ENCODE peak calls at places on chromosome 16, in seven cellular contexts. One of them, this sample, is unnamed.

GRCh38 chr16:66207139-66207863 is 159.2 kb upstream of the CDH5 start:
- DNase-seq in cardiac muscle cell: peak
- DNase-seq in NCI-H510A treated with DMSO at 0.1 percent for 48 hours: peak
- DNase-seq in lung microvascular endothelial cell: no peak
- DNase-seq in hepatic stellate cell: no peak
- DNase-seq in PC-9: no peak
- DNase-seq in mammary epithelial cell: no peak
- DNase-seq in this sample: no peak

GRCh38 chr16:22353933-22354541 is 20.4 kb downstream of the CDR2 start:
- DNase-seq in cardiac muscle cell: no peak
- DNase-seq in NCI-H510A treated with DMSO at 0.1 percent for 48 hours: no peak
- DNase-seq in lung microvascular endothelial cell: no peak
- DNase-seq in hepatic stellate cell: no peak
- DNase-seq in PC-9: no peak
- DNase-seq in mammary epithelial cell: no peak
- DNase-seq in this sample: no peak

GRCh38 chr16:11308493-11309283 is 27.6 kb upstream of the PRM1 start:
- DNase-seq in cardiac muscle cell: no peak
- DNase-seq in NCI-H510A treated with DMSO at 0.1 percent for 48 hours: peak
- DNase-seq in lung microvascular endothelial cell: no peak
- DNase-seq in hepatic stellate cell: no peak
- DNase-seq in PC-9: no peak
- DNase-seq in mammary epithelial cell: no peak
- DNase-seq in this sample: no peak

GRCh38 chr16:28168991-28169554 is 42.7 kb downstream of the XPO6 start:
- DNase-seq in cardiac muscle cell: no peak
- DNase-seq in NCI-H510A treated with DMSO at 0.1 percent for 48 hours: no peak
- DNase-seq in lung microvascular endothelial cell: no peak
- DNase-seq in hepatic stellate cell: no peak
- DNase-seq in PC-9: peak
- DNase-seq in mammary epithelial cell: no peak
- DNase-seq in this sample: no peak

GRCh38 chr16:69918241-69918640 is 32.9 kb upstream of the CLEC18A start:
- DNase-seq in cardiac muscle cell: peak
- DNase-seq in NCI-H510A treated with DMSO at 0.1 percent for 48 hours: no peak
- DNase-seq in lung microvascular endothelial cell: no peak
- DNase-seq in hepatic stellate cell: no peak
- DNase-seq in PC-9: no peak
- DNase-seq in mammary epithelial cell: no peak
- DNase-seq in this sample: no peak

GRCh38 chr16:66150691-66151090 is 215.8 kb upstream of the CDH5 start:
- DNase-seq in cardiac muscle cell: peak
- DNase-seq in NCI-H510A treated with DMSO at 0.1 percent for 48 hours: no peak
- DNase-seq in lung microvascular endothelial cell: no peak
- DNase-seq in hepatic stellate cell: no peak
- DNase-seq in PC-9: no peak
- DNase-seq in mammary epithelial cell: no peak
- DNase-seq in this sample: no peak

GRCh38 chr16:74622005-74622404 is 15.1 kb upstream of the GLG1 start:
- DNase-seq in cardiac muscle cell: no peak
- DNase-seq in NCI-H510A treated with DMSO at 0.1 percent for 48 hours: no peak
- DNase-seq in lung microvascular endothelial cell: no peak
- DNase-seq in hepatic stellate cell: no peak
- DNase-seq in PC-9: no peak
- DNase-seq in mammary epithelial cell: no peak
- DNase-seq in this sample: no peak

GRCh38 chr16:1678500-1679098 is 520 bp downstream of the JPT2 start:
- DNase-seq in cardiac muscle cell: peak
- DNase-seq in NCI-H510A treated with DMSO at 0.1 percent for 48 hours: peak
- DNase-seq in lung microvascular endothelial cell: peak
- DNase-seq in hepatic stellate cell: peak
- DNase-seq in PC-9: no peak
- DNase-seq in mammary epithelial cell: peak
- DNase-seq in this sample: no peak

GRCh38 chr16:55324491-55325447 is 766 bp downstream of the IRX6 start:
- DNase-seq in cardiac muscle cell: no peak
- DNase-seq in NCI-H510A treated with DMSO at 0.1 percent for 48 hours: peak
- DNase-seq in lung microvascular endothelial cell: no peak
- DNase-seq in hepatic stellate cell: no peak
- DNase-seq in PC-9: no peak
- DNase-seq in mammary epithelial cell: peak
- DNase-seq in this sample: peak

GRCh38 chr16:71894229-71894920 is 956 bp upstream of the IST1 start:
- DNase-seq in cardiac muscle cell: peak
- DNase-seq in NCI-H510A treated with DMSO at 0.1 percent for 48 hours: peak
- DNase-seq in lung microvascular endothelial cell: peak
- DNase-seq in hepatic stellate cell: peak
- DNase-seq in PC-9: peak
- DNase-seq in mammary epithelial cell: peak
- DNase-seq in this sample: peak

GRCh38 chr16:48158296-48158695 is 2.5 kb upstream of the ABCC12 start:
- DNase-seq in cardiac muscle cell: peak
- DNase-seq in NCI-H510A treated with DMSO at 0.1 percent for 48 hours: no peak
- DNase-seq in lung microvascular endothelial cell: peak
- DNase-seq in hepatic stellate cell: no peak
- DNase-seq in PC-9: peak
- DNase-seq in mammary epithelial cell: peak
- DNase-seq in this sample: peak

GRCh38 chr16:64657316-64658011 is 464.4 kb downstream of the CDH11 start:
- DNase-seq in cardiac muscle cell: peak
- DNase-seq in NCI-H510A treated with DMSO at 0.1 percent for 48 hours: no peak
- DNase-seq in lung microvascular endothelial cell: no peak
- DNase-seq in hepatic stellate cell: no peak
- DNase-seq in PC-9: no peak
- DNase-seq in mammary epithelial cell: no peak
- DNase-seq in this sample: no peak